ENCODE peak calls at places on chromosomes 4 and X, in ten cellular contexts. K is suprapubic skin, B is heart left ventricle, R is transverse colon, U is uterus, M is thyroid gland, W is A549, J is ovary, S is tibial nerve, G is Peyer's patch. H is an unnamed sample. For H3K9me3 and H3K4me1, the result is how much of the 10 kb centered on the place peaks cover.

GRCh38 chr4:165517216-165517615 is 138.4 kb downstream of the CPE start:
- DNase-seq in K (no peak), B (no peak), R (no peak), U (no peak), M (no peak), W (no peak), J (no peak), S (no peak), G (no peak), H (no peak)

GRCh38 chr4:139655116-139655515 is 10.5 kb upstream of the MGST2 start:
- DNase-seq in K (no peak), B (no peak), R (no peak), U (no peak), M (no peak), W (no peak), J (no peak), S (no peak), G (no peak), H (peak)

GRCh38 chr4:54085284-54085683 is 14.7 kb upstream of the GSX2 start:
- DNase-seq in K (peak), B (peak), R (no peak), U (no peak), M (no peak), W (peak), J (no peak), S (no peak), G (no peak), H (peak)

GRCh38 chrX:151871244-151871643 is 41.4 kb upstream of the MAGEA4 start:
- DNase-seq in K (no peak), B (no peak), R (no peak), U (no peak), M (no peak), W (peak), J (no peak), S (no peak), G (no peak), H (no peak)

GRCh38 chr4:133800966-133801365 is 400.6 kb downstream of the PABPC4L start:
- DNase-seq in K (no peak), B (no peak), R (no peak), U (no peak), M (no peak), W (no peak), J (no peak), S (no peak), G (no peak), H (no peak)

GRCh38 chrX:13086076-13086475 is 41.7 kb upstream of the FAM9C start:
- DNase-seq in K (no peak), B (no peak), R (no peak), U (no peak), M (no peak), W (no peak), J (no peak), S (no peak), G (no peak), H (no peak)

GRCh38 chrX:64976673-64977040 is 407 bp upstream of the ZC4H2 start:
- DNase-seq in K (no peak), B (no peak), R (no peak), U (peak), M (no peak), W (no peak), J (no peak), S (no peak), G (no peak), H (no peak)

GRCh38 chr4:121233982-121234381 is 69.9 kb upstream of the TNIP3 start:
- DNase-seq in K (no peak), B (no peak), R (no peak), U (no peak), M (no peak), W (no peak), J (no peak), S (no peak), G (no peak), H (no peak)

GRCh38 chrX:39677585-39677984 is 420.2 kb downstream of the BCOR start:
- DNase-seq in K (no peak), B (no peak), R (no peak), U (no peak), M (no peak), W (no peak), J (no peak), S (no peak), G (no peak), H (no peak)

GRCh38 chr4:106766519-106766918 is 269.6 kb downstream of the DKK2 start:
- DNase-seq in K (no peak), B (no peak), R (no peak), U (no peak), M (no peak), W (no peak), J (no peak), S (no peak), G (no peak), H (no peak)

GRCh38 chr4:127174731-127175130 is 458.0 kb upstream of the INTU start:
- DNase-seq in K (no peak), B (no peak), R (no peak), U (no peak), M (no peak), W (no peak), J (no peak), S (no peak), G (no peak), H (no peak)

DNA sequence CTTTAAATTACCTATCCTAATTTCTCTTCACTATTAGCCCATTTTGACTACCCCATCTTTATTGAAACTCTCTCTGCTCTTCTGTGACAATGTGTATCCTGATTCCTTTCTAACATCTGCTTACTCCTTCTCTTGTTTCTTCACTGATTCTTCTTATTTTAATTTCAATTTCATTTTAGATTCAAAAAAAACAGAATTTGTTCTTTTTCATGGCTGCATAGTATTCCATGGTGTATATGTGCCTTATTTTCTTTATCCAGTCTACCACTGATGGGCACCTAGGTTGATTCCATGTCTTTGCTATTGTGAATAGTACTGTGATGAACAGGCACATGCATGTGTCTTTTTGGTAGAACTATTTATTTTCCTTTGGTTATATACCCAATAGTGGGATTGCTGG is 120.0 kb upstream of the VAMP7 start:
- DNase-seq in K (no peak), B (no peak), R (no peak), U (no peak), M (no peak), W (no peak), J (no peak), S (no peak), G (no peak), H (no peak)
- H3K9me3 ChIP-seq in K (under half), B (under half), R (under half), U (under half), M (under half), W (under half), J (under half), S (under half), G (under half), H (under half)

GRCh38 chr4:40502936-40503335 is 126.7 kb downstream of the RBM47 start:
- DNase-seq in K (no peak), B (no peak), R (no peak), U (no peak), M (no peak), W (no peak), J (no peak), S (no peak), G (no peak), H (no peak)
- H3K4me1 ChIP-seq in K (under half), B (under half), R (under half), U (under half), M (under half), W (under half), J (under half), S (under half), G (under half), H (under half)

GRCh38 chr4:173374588-173374987 is 3.8 kb downstream of the SAP30 start:
- DNase-seq in K (no peak), B (no peak), R (no peak), U (no peak), M (no peak), W (no peak), J (no peak), S (no peak), G (no peak), H (no peak)

GRCh38 chr4:173367946-173368345 is 2.8 kb upstream of the SAP30 start:
- DNase-seq in K (no peak), B (no peak), R (no peak), U (no peak), M (no peak), W (no peak), J (no peak), S (no peak), G (no peak), H (no peak)

GRCh38 chr4:173370477-173371291 is at the start of gene SAP30:
- DNase-seq in K (peak), B (peak), R (peak), U (peak), M (peak), W (peak), J (peak), S (peak), G (peak), H (peak)

GRCh38 chr4:173370130-173370476 is 651 bp upstream of the SAP30 start:
- DNase-seq in K (peak), B (peak), R (peak), U (peak), M (peak), W (peak), J (peak), S (peak), G (peak), H (peak)

GRCh38 chr4:173371292-173372192 is 788 bp downstream of the SAP30 start:
- DNase-seq in K (peak), B (peak), R (peak), U (peak), M (peak), W (peak), J (peak), S (peak), G (peak), H (peak)
- TF ChIP-seq POLR2A in K (no peak), B (no peak), R (peak), U (peak), M (no peak), W (no peak), J (no peak), S (no peak), G (no peak), H (no peak)

GRCh38 chr4:2607822-2608221 is 71.4 kb downstream of the FAM193A start:
- DNase-seq in K (no peak), B (no peak), R (no peak), U (no peak), M (no peak), W (no peak), J (no peak), S (no peak), G (no peak), H (no peak)

GRCh38 chr4:2600878-2601277 is 64.4 kb downstream of the FAM193A start:
- DNase-seq in K (no peak), B (no peak), R (no peak), U (peak), M (no peak), W (no peak), J (no peak), S (no peak), G (no peak), H (no peak)

GRCh38 chr4:2598661-2599654 is 62.5 kb downstream of the FAM193A start:
- DNase-seq in K (no peak), B (no peak), R (peak), U (peak), M (no peak), W (no peak), J (no peak), S (no peak), G (peak), H (peak)

GRCh38 chr4:2607107-2607506 is 70.7 kb downstream of the FAM193A start:
- DNase-seq in K (no peak), B (no peak), R (no peak), U (no peak), M (peak), W (no peak), J (no peak), S (no peak), G (no peak), H (no peak)

GRCh38 chr4:2604614-2605013 is 68.2 kb downstream of the FAM193A start:
- DNase-seq in K (no peak), B (no peak), R (no peak), U (no peak), M (no peak), W (no peak), J (no peak), S (no peak), G (no peak), H (no peak)
- H3K9me3 ChIP-seq in K (under half), B (under half), R (under half), U (under half), M (under half), W (under half), J (under half), S (under half), G (under half), H (under half)

H was measured in testis.